ENCODE peak calls at places on chromosomes 3 and 15, in five cellular contexts. H is stimulated activated CD8-positive, alpha-beta memory T cell treated with anti-CD3 and anti-CD28 coated beads, Interleukin-4, amount 100 ng/mL, for 24 hours; K is AG20443; Z is fibroblast of mammary gland; B is RPMI7951. S is an unnamed sample.

GRCh38 chr3:171055336-171056178 is 29.0 kb upstream of the SLC2A2 start:
- DNase-seq in H (no peak), K (peak; percentile 12), Z (peak; percentile 49), B (no peak), S (no peak)

GRCh38 chr3:24522155-24522579 is 27.5 kb upstream of the THRB start:
- DNase-seq in H (no peak), K (no peak), Z (no peak), B (no peak), S (no peak)

GRCh38 chr3:192921793-192922192 is 4.1 kb upstream of the MB21D2 start:
- DNase-seq in H (no peak), K (no peak), Z (no peak), B (no peak), S (no peak)

GRCh38 chr3:143483214-143483613 is 363.6 kb downstream of the CHST2 start:
- DNase-seq in H (no peak), K (no peak), Z (no peak), B (no peak), S (no peak)

GRCh38 chr3:191997579-191998268 is 536.8 kb downstream of the PYDC2 start:
- DNase-seq in H (no peak), K (no peak), Z (no peak), B (no peak), S (no peak)

GRCh38 chr3:70006089-70006488 is 6.6 kb downstream of the SAMMSON start:
- DNase-seq in H (no peak), K (no peak), Z (no peak), B (no peak), S (no peak)

GRCh38 chr3:12287727-12288465 is 974 bp upstream of the PPARG start:
- DNase-seq in H (no peak), K (peak; percentile 61), Z (no peak), B (no peak), S (no peak)

GRCh38 chr3:181722156-181722555 is 10.4 kb downstream of the SOX2 start:
- DNase-seq in H (no peak), K (no peak), Z (no peak), B (no peak), S (no peak)

GRCh38 chr15:94259121-94259776 is 27.9 kb downstream of the MCTP2 start:
- DNase-seq in H (no peak), K (no peak), Z (peak; percentile 58), B (no peak), S (no peak)

GRCh38 chr15:87570186-87570585 is 686.4 kb downstream of the NTRK3 start:
- DNase-seq in H (no peak), K (no peak), Z (no peak), B (peak; percentile 60), S (no peak)

GRCh38 chr15:63198315-63198714 is 8.9 kb downstream of the RAB8B start:
- DNase-seq in H (no peak), K (no peak), Z (no peak), B (no peak), S (no peak)

GRCh38 chr15:75866916-75867315 is 23.7 kb downstream of the UBE2Q2 start:
- DNase-seq in H (no peak), K (no peak), Z (no peak), B (no peak), S (no peak)

GRCh38 chr15:42577514-42578031 is 2.2 kb downstream of the STARD9 start:
- DNase-seq in H (no peak), K (peak; percentile 49), Z (peak; percentile 94), B (peak; percentile 74), S (no peak)

GRCh38 chr3:27589795-27590194 is 105.6 kb upstream of the SLC4A7 start:
- DNase-seq in H (no peak), K (peak; percentile 32), Z (peak; percentile 50), B (no peak), S (no peak)

GRCh38 chr3:45864760-45865567 is 21.4 kb upstream of the CCR9 start:
- DNase-seq in H (no peak), K (no peak), Z (no peak), B (no peak), S (no peak)

GRCh38 chr15:68652141-68652540 is 73.3 kb downstream of the CORO2B start:
- DNase-seq in H (no peak), K (no peak), Z (no peak), B (peak; percentile 44), S (no peak)

S was measured in stimulated activated CD4-positive, alpha-beta T cell treated with anti-CD3 and anti-CD28 coated beads, Interleukin-1b, Interleukin-23, amount 100 ng/mL, for 4 hours.